ENCODE peak calls at places on chromosomes 11 and 22, in six cellular contexts. P is left lung; B is spleen; K is ovary; A is effector memory CD4-positive, alpha-beta T cell; Z is OCI-LY7. V is an unnamed sample. For H3K36me3 and H3K4me1, the result is how much of the 10 kb centered on the place peaks cover.

GRCh38 chr22:39719559-39720450 is 149.3 kb downstream of the CACNA1I start:
- DNase-seq in P (no peak), B (peak), K (no peak), A (no peak), Z (no peak), V (no peak)

GRCh38 chr11:130088217-130088616 is 18.5 kb downstream of the APLP2 start:
- DNase-seq in P (no peak), B (no peak), K (no peak), A (no peak), Z (no peak), V (no peak)

GRCh38 chr22:37931893-37932389 is 21.5 kb downstream of the C22orf23 start:
- DNase-seq in P (no peak), B (no peak), K (no peak), A (no peak), Z (peak), V (no peak)

GRCh38 chr22:24474649-24475048 is 20.5 kb upstream of the UPB1 start:
- DNase-seq in P (no peak), B (no peak), K (no peak), A (no peak), Z (no peak), V (no peak)

GRCh38 chr22:11627436-11627797 is 3900.6 kb upstream of the OR11H1 start:
- DNase-seq in P (no peak), B (peak), K (no peak), A (no peak), Z (no peak), V (no peak)

GRCh38 chr11:61488651-61489291 is 19.8 kb upstream of the LRRC10B start:
- DNase-seq in P (no peak), B (no peak), K (peak), A (no peak), Z (no peak), V (no peak)

GRCh38 chr22:39486951-39487825 is 14.9 kb upstream of the MIEF1 start:
- DNase-seq in P (no peak), B (no peak), K (no peak), A (no peak), Z (no peak), V (no peak)

GRCh38 chr11:70524096-70524922 is 126.0 kb downstream of the CTTN start:
- DNase-seq in P (peak), B (peak), K (no peak), A (no peak), Z (no peak), V (no peak)

GRCh38 chr11:132770802-132771545 is 761.3 kb downstream of the OPCML start:
- DNase-seq in P (no peak), B (no peak), K (no peak), A (no peak), Z (no peak), V (peak)

GRCh38 chr11:15507592-15507991 is 392.9 kb downstream of the INSC start:
- DNase-seq in P (no peak), B (no peak), K (no peak), A (no peak), Z (no peak), V (peak)

GRCh38 chr11:30610628-30611027 is 24.5 kb upstream of the MPPED2 start:
- DNase-seq in P (no peak), B (no peak), K (no peak), A (no peak), Z (no peak), V (no peak)

GRCh38 chr11:62034045-62034355 is 66.6 kb upstream of the FTH1 start:
- DNase-seq in P (no peak), B (no peak), K (no peak), A (no peak), Z (no peak), V (no peak)

GRCh38 chr11:64000026-64000739 is 13.9 kb downstream of the OTUB1 start:
- DNase-seq in P (peak), B (peak), K (peak), A (peak), Z (peak), V (peak)

GRCh38 chr11:35013514-35014191 is 97.2 kb downstream of the PDHX start:
- DNase-seq in P (no peak), B (no peak), K (no peak), A (peak), Z (no peak), V (no peak)

GRCh38 chr11:118265954-118266353 is 1.9 kb upstream of the MPZL2 start:
- DNase-seq in P (peak), B (no peak), K (no peak), A (no peak), Z (no peak), V (no peak)

GRCh38 chr22:39292561-39293074 is 26.8 kb downstream of the RPL3 start:
- DNase-seq in P (peak), B (peak), K (peak), A (no peak), Z (no peak), V (peak)

GRCh38 chr22:48704335-48704734 is 1123.3 kb downstream of the BRD1 start:
- DNase-seq in P (peak), B (peak), K (no peak), A (no peak), Z (no peak), V (no peak)

GRCh38 chr11:9269492-9270030 is 4.4 kb upstream of the DENND5A start:
- DNase-seq in P (no peak), B (no peak), K (no peak), A (no peak), Z (no peak), V (no peak)

GRCh38 chr11:94769897-94770296 is 1.7 kb downstream of the AMOTL1 start:
- DNase-seq in P (peak), B (no peak), K (no peak), A (no peak), Z (no peak), V (no peak)

GRCh38 chr11:1837171-1838076 is 1.4 kb upstream of the TNNI2 start:
- DNase-seq in P (peak), B (peak), K (peak), A (peak), Z (peak), V (peak)

GRCh38 chr11:77201991-77202841 is 74.2 kb downstream of the MYO7A start:
- DNase-seq in P (no peak), B (peak), K (no peak), A (no peak), Z (no peak), V (no peak)

GRCh38 chr11:127524618-127525017 is 524.0 kb upstream of the KIRREL3 start:
- DNase-seq in P (no peak), B (no peak), K (no peak), A (no peak), Z (no peak), V (no peak)

GRCh38 chr11:33703234-33703633 is 2.6 kb upstream of the C11orf91 start:
- DNase-seq in P (no peak), B (no peak), K (no peak), A (no peak), Z (no peak), V (no peak)

GRCh38 chr11:2215230-2215560 is 43.6 kb upstream of the TH start:
- DNase-seq in P (no peak), B (no peak), K (no peak), A (no peak), Z (no peak), V (no peak)

GRCh38 chr11:74008373-74009229 is at the start of gene UCP3:
- DNase-seq in P (no peak), B (peak), K (no peak), A (no peak), Z (no peak), V (no peak)

GRCh38 chr11:75598264-75598663 is 36.2 kb downstream of the SERPINH1 start:
- DNase-seq in P (no peak), B (no peak), K (no peak), A (no peak), Z (no peak), V (no peak)

GRCh38 chr11:129386795-129387390 is 11.2 kb downstream of the BARX2 start:
- DNase-seq in P (no peak), B (no peak), K (no peak), A (no peak), Z (no peak), V (peak)

GRCh38 chr11:27795955-27796861 is 96.0 kb upstream of the BDNF start:
- DNase-seq in P (no peak), B (no peak), K (no peak), A (no peak), Z (no peak), V (no peak)

GRCh38 chr22:47422736-47423135 is 660.3 kb downstream of the TBC1D22A start:
- DNase-seq in P (no peak), B (no peak), K (no peak), A (no peak), Z (no peak), V (no peak)

GRCh38 chr22:41538583-41538982 is 5.7 kb downstream of the POLR3H start:
- DNase-seq in P (no peak), B (no peak), K (no peak), A (no peak), Z (no peak), V (no peak)

GRCh38 chr11:113311536-113311935 is 2.8 kb upstream of the TTC12 start:
- DNase-seq in P (no peak), B (no peak), K (no peak), A (no peak), Z (no peak), V (no peak)

GRCh38 chr11:98029832-98030231 is 990.9 kb upstream of the CNTN5 start:
- DNase-seq in P (no peak), B (no peak), K (no peak), A (no peak), Z (no peak), V (no peak)

GRCh38 chr11:6572215-6572614 is 31.2 kb downstream of the RRP8 start:
- DNase-seq in P (no peak), B (no peak), K (no peak), A (no peak), Z (no peak), V (no peak)

GRCh38 chr11:34501500-34501899 is 12.1 kb downstream of the ELF5 start:
- DNase-seq in P (no peak), B (no peak), K (no peak), A (no peak), Z (no peak), V (no peak)

DNA sequence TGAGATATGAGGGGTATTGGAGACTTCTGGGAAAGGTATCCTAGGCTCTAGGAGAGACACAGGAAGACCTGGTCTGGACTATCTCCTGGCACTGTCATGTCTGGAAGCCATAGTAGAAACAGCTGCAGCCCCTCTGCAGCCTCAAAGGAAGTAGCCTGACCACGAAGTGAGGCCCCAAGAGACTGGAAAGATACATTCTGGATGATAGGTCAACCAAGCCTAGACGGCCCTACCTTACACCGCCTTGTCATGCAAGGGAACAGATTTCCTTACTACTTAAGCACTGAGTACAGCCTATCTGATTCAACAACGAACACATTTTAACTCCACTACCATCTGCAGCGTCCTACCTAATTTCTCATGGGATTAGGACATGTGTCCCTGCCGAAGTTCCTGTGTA is 31.1 kb downstream of the UQCR10 start:
- DNase-seq in P (no peak), B (no peak), K (no peak), A (no peak), Z (peak), V (no peak)
- H3K36me3 ChIP-seq in P (half or more), B (under half), K (under half), A (half or more), Z (half or more), V (under half)

DNA sequence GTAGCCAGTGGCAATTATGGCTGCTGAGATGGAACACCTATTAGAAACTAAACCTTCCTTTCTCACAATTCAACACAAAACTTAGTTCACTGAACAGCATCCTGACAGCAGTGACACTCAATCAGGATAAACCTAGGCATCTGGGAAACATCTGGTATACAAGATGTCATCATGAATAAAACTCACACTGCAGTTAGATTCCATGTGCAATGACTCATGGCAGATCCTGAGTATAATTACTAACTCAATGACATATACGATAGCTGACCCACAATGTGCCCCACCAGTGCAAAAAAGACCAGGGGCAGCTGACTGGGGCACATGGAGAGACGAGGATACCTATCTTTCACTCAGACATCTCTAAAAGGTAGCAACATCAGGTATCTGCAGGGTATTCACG is 17.7 kb downstream of the RBFOX2 start:
- DNase-seq in P (no peak), B (no peak), K (no peak), A (no peak), Z (no peak), V (peak)
- H3K4me1 ChIP-seq in P (under half), B (under half), K (under half), A (under half), Z (half or more), V (half or more)

DNA sequence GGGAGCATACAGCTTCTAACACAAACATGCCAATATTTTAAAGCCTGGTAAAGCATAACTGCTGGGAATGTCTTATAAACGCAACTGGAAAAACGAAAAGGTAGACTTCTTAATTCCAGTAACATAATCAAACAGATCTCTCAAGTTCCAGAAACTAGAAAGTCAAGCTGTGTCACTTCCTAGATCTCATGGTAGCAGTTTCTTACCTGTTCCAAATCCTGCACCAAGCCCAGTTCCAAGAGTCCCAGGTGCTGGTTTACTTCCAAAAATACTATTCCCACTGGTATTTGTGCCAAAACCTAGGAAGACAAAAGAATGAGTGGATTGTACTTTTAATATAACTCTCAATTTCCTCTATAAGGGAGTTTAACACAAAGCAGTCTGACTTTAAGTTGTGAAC is 44.2 kb downstream of the NUP98 start:
- DNase-seq in P (no peak), B (no peak), K (no peak), A (no peak), Z (no peak), V (no peak)
- H3K36me3 ChIP-seq in P (half or more), B (under half), K (under half), A (half or more), Z (half or more), V (under half)

GRCh38 chr11:69135420-69136363 is 20.0 kb upstream of the SMIM38 start:
- DNase-seq in P (no peak), B (peak), K (no peak), A (no peak), Z (no peak), V (no peak)
- H3K4me1 ChIP-seq in P (under half), B (under half), K (under half), A (under half), Z (under half), V (under half)

GRCh38 chr11:65859134-65859811 is 960 bp upstream of the MUS81 start:
- DNase-seq in P (peak), B (peak), K (peak), A (peak), Z (peak), V (peak)
- H3K36me3 ChIP-seq in P (under half), B (under half), K (under half), A (under half), Z (half or more), V (half or more)

DNA sequence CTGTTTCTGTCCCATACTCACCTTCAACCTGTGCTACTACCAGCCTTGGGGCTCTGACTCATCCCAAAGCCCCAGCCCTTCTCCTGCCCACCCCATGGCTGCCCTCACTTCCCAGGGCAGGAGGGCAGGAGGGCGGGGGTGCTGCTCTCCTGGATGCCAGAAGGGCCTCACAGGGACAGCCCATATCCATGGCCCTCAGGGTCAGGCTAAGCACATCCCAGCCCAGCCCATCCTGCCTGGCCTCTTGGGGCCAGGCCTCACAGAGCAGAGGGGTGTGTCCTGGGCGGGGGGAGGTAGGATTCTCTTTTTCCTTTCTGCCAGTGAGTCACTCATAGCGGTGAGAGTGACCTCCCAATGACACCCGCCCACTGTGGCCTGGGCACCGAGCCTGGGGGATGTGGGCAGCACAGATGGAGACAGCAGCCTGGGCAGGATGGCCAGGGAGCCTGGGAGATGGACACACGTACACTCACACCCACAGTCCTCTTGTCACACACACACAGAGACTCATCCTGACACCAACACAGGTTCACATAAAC is 2.4 kb downstream of the LTBP3 start:
- DNase-seq in P (peak), B (peak), K (peak), A (no peak), Z (no peak), V (no peak)
- H3K4me1 ChIP-seq in P (under half), B (half or more), K (under half), A (half or more), Z (under half), V (under half)

GRCh38 chr11:134146598-134146997 is 77.2 kb downstream of the NCAPD3 start:
- DNase-seq in P (no peak), B (no peak), K (no peak), A (no peak), Z (no peak), V (no peak)

GRCh38 chr11:134142536-134142935 is 73.7 kb downstream of the JAM3 start:
- DNase-seq in P (no peak), B (no peak), K (no peak), A (no peak), Z (no peak), V (no peak)

GRCh38 chr11:134144744-134145143 is 75.9 kb downstream of the JAM3 start:
- DNase-seq in P (no peak), B (no peak), K (no peak), A (no peak), Z (no peak), V (no peak)

GRCh38 chr11:134149371-134149770 is 74.4 kb downstream of the NCAPD3 start:
- DNase-seq in P (no peak), B (no peak), K (no peak), A (no peak), Z (no peak), V (no peak)

DNA sequence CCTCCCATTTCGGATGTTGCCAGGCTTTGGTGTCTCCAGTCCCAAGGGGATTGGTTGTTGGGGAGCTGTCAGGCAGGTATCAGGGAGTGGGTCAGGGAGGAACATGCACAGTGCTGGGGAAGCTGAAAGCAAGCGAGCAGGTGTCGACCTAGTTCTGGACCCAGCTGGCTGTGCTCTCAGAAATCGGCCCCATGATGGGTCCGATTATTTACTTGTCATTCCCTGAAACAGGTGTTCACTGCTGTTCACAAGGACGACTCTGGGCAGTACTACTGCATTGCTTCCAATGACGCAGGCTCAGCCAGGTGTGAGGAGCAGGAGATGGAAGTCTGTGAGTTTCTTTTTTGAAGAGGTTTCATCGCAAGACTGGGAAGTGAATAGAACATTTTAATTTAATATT is 76.8 kb downstream of the JAM3 start:
- DNase-seq in P (no peak), B (no peak), K (no peak), A (no peak), Z (no peak), V (no peak)
- H3K36me3 ChIP-seq in P (under half), B (under half), K (under half), A (under half), Z (under half), V (under half)

DNA sequence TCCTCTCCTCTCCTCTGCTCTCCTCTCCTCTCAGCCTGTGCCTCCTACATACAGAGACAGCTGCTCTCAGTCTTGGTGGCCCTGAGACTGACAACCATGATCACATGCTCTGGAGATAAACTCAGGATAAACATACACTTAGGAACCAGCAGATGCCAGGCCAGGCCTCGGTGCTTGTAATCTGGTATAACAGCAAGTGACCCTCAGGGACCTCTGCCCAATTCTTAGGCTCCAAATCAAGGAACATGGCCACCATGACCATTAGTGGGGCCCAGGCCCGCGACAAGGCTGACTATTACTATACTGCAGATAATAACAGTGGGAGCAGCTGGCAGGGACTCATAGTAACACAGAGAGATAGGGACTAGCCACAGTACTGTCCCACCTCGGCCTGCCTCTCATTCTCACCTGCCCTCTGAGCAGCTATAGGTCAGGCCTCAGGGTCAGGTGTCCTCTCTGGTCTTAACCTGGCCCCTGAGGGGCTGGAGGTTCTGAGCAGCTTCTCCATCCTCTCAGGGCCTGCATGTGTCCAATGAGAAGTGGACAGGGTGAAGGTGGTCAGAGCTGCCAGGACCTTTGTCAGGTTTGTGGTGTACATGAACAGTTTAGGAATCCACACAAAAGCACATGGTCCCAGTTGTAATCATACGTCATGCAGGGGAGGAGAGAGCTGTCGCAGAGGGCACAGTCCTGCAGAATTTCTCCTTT is 106.1 kb downstream of the GGTLC2 start:
- DNase-seq in P (no peak), B (no peak), K (no peak), A (no peak), Z (no peak), V (no peak)
- H3K4me1 ChIP-seq in P (under half), B (under half), K (under half), A (under half), Z (under half), V (under half)

V was measured in A673.